ENCODE peak calls at places on chromosomes 6 and 20, in six cellular contexts. P, L, C, D, I and V are unnamed samples.

GRCh38 chr6:90892271-90892670 is 305.4 kb upstream of the MAP3K7 start:
- DNase-seq in P (no peak), I (no peak), L (no peak), C (no peak), D (no peak), V (no peak)

GRCh38 chr6:41439524-41440418 is 104.4 kb downstream of the NCR2 start:
- DNase-seq in I (no peak), C (no peak), P (no peak), D (no peak), L (no peak), V (no peak)

GRCh38 chr6:3376888-3377535 is 79.8 kb downstream of the SLC22A23 start:
- DNase-seq in I (no peak), L (no peak), C (no peak), D (no peak), P (no peak), V (no peak)

GRCh38 chr6:167702241-167702827 is 124.4 kb upstream of the AFDN start:
- DNase-seq in I (peak), P (no peak), L (no peak), C (no peak), D (no peak), V (no peak)

GRCh38 chr6:170274713-170275560 is 15.9 kb downstream of the DLL1 start:
- DNase-seq in L (no peak), P (no peak), I (no peak), C (no peak), D (no peak), V (no peak)

GRCh38 chr20:51945177-51945576 is 142.9 kb upstream of the SALL4 start:
- DNase-seq in D (no peak), I (no peak), P (no peak), C (no peak), L (no peak), V (no peak)

GRCh38 chr6:148758492-148758891 is 11.7 kb downstream of the UST start:
- DNase-seq in L (no peak), I (no peak), D (no peak), P (no peak), C (no peak), V (no peak)

GRCh38 chr6:128757961-128758360 is 125.0 kb upstream of the LAMA2 start:
- DNase-seq in P (no peak), D (no peak), L (no peak), I (no peak), C (no peak), V (no peak)

GRCh38 chr6:41687501-41688175 is 47.8 kb downstream of the TFEB start:
- DNase-seq in L (no peak), C (no peak), D (no peak), P (no peak), I (no peak), V (no peak)

GRCh38 chr6:158042245-158042798 is 60.7 kb downstream of the SYNJ2 start:
- DNase-seq in L (peak), P (no peak), D (no peak), I (no peak), C (peak), V (no peak)

GRCh38 chr6:137970368-137970767 is 103.3 kb downstream of the TNFAIP3 start:
- DNase-seq in P (no peak), C (no peak), I (no peak), D (no peak), L (no peak), V (no peak)

GRCh38 chr6:128993161-128993560 is 110.2 kb downstream of the LAMA2 start:
- DNase-seq in I (no peak), C (no peak), L (no peak), P (no peak), D (no peak), V (no peak)

GRCh38 chr20:13396036-13396435 is 175.0 kb downstream of the ISM1 start:
- DNase-seq in D (no peak), L (no peak), P (no peak), I (no peak), C (no peak), V (no peak)

GRCh38 chr6:28648035-28648877 is 122.6 kb downstream of the GPX5 start:
- DNase-seq in L (peak), D (no peak), P (no peak), C (peak), I (peak), V (peak)

GRCh38 chr20:39885975-39886649 is 802.9 kb downstream of the MAFB start:
- DNase-seq in P (no peak), L (peak), D (peak), C (peak), I (peak), V (no peak)

GRCh38 chr20:20712004-20712473 is 405 bp downstream of the RALGAPA2 start:
- DNase-seq in D (no peak), L (peak), I (peak), C (no peak), P (no peak), V (no peak)

GRCh38 chr20:2150660-2151059 is 49.0 kb downstream of the STK35 start:
- DNase-seq in D (no peak), L (no peak), P (no peak), I (no peak), C (no peak), V (no peak)